ENCODE peak calls at places on chromosomes 1 and 21, in seven cellular contexts. T is mammary epithelial cell, M is endodermal cell, F is suprapubic skin, H is IMR-90, Y is pancreas, J is fibroblast of lung. R is an unnamed sample. For H3K4me1 and H3K27me3, the result is how much of the 10 kb centered on the place peaks cover.

GRCh38 chr1:6466023-6466422 is at the start of gene TNFRSF25:
- DNase-seq in T (no peak), M (peak), F (no peak), H (no peak), Y (no peak), J (no peak), R (no peak)

GRCh38 chr1:46218443-46218842 is 15.3 kb downstream of the LURAP1 start:
- DNase-seq in T (peak), M (no peak), F (no peak), H (no peak), Y (no peak), J (no peak), R (peak)

GRCh38 chr1:30535595-30536325 is 187.6 kb downstream of the MATN1 start:
- DNase-seq in T (no peak), M (peak), F (no peak), H (no peak), Y (no peak), J (no peak), R (no peak)

GRCh38 chr1:56811331-56811730 is 7.9 kb downstream of the FYB2 start:
- DNase-seq in T (peak), M (peak), F (no peak), H (no peak), Y (peak), J (no peak), R (no peak)

GRCh38 chr21:46442938-46443337 is 15.8 kb upstream of the DIP2A start:
- DNase-seq in T (no peak), M (no peak), F (peak), H (no peak), Y (no peak), J (no peak), R (no peak)

GRCh38 chr1:218494449-218494852 is 149.3 kb downstream of the TGFB2 start:
- DNase-seq in T (no peak), M (peak), F (no peak), H (no peak), Y (no peak), J (no peak), R (no peak)

GRCh38 chr1:159229486-159229885 is 24.8 kb downstream of the ACKR1 start:
- DNase-seq in T (no peak), M (peak), F (no peak), H (no peak), Y (no peak), J (no peak), R (no peak)

GRCh38 chr1:220815409-220815808 is 28.7 kb downstream of the MTARC1 start:
- DNase-seq in T (no peak), M (no peak), F (no peak), H (no peak), Y (no peak), J (no peak), R (no peak)

GRCh38 chr1:32953495-32953894 is 11.1 kb downstream of the RNF19B start:
- DNase-seq in T (peak), M (no peak), F (no peak), H (peak), Y (no peak), J (peak), R (peak)

GRCh38 chr1:193926956-193927355 is 740.5 kb upstream of the B3GALT2 start:
- DNase-seq in T (no peak), M (no peak), F (no peak), H (no peak), Y (no peak), J (no peak), R (no peak)

GRCh38 chr1:160429702-160430535 is 29.6 kb downstream of the VANGL2 start:
- DNase-seq in T (no peak), M (no peak), F (no peak), H (no peak), Y (no peak), J (no peak), R (no peak)

GRCh38 chr1:107936498-107937481 is 28.2 kb downstream of the VAV3 start:
- DNase-seq in T (peak), M (peak), F (peak), H (peak), Y (no peak), J (peak), R (peak)
- H3K4me1 ChIP-seq in T (under half), M (under half), F (under half), H (under half), Y (under half), J (under half), R (under half)

GRCh38 chr1:25647863-25648262 is 31.3 kb downstream of the MAN1C1 start:
- DNase-seq in T (no peak), M (no peak), F (no peak), H (no peak), Y (no peak), J (no peak), R (no peak)

GRCh38 chr1:25649505-25650218 is 33.1 kb downstream of the MAN1C1 start:
- DNase-seq in T (no peak), M (no peak), F (no peak), H (no peak), Y (no peak), J (no peak), R (no peak)

GRCh38 chr1:25650219-25650576 is 33.6 kb downstream of the MAN1C1 start:
- DNase-seq in T (no peak), M (no peak), F (no peak), H (no peak), Y (no peak), J (no peak), R (no peak)

GRCh38 chr1:25647106-25647505 is 30.5 kb downstream of the MAN1C1 start:
- DNase-seq in T (no peak), M (no peak), F (no peak), H (no peak), Y (no peak), J (no peak), R (no peak)

DNA sequence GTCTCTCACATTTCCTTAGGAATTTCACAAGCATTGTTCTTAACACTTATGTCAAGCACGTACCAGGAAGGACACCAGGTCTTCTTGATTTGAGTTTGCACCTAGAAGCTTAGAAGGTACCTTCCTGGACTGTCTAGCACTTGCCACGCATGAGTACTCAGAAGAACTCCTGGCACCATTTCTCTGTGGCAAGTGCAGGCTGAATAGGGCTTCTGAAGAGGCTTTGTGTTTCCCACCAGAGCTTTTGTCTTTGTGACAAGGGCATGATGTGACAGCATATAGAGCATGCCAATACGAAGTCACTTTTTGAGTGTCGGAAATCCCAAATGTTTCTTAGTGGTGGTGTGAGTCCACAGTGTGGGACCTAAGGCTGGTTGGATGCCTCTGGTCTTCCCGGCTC is 32.5 kb downstream of the MAN1C1 start:
- DNase-seq in T (no peak), M (no peak), F (no peak), H (no peak), Y (no peak), J (no peak), R (no peak)
- H3K27me3 ChIP-seq in T (under half), M (under half), F (under half), H (under half), Y (under half), J (under half), R (under half)

GRCh38 chr1:38059632-38060286 is 13.2 kb upstream of the POU3F1 start:
- DNase-seq in T (no peak), M (no peak), F (no peak), H (no peak), Y (no peak), J (no peak), R (no peak)

GRCh38 chr1:38060557-38060956 is 14.0 kb upstream of the POU3F1 start:
- DNase-seq in T (no peak), M (no peak), F (no peak), H (no peak), Y (no peak), J (no peak), R (no peak)

GRCh38 chr1:38061883-38062328 is 15.3 kb upstream of the POU3F1 start:
- DNase-seq in T (no peak), M (no peak), F (no peak), H (no peak), Y (no peak), J (no peak), R (no peak)

GRCh38 chr1:38062361-38063288 is 16.0 kb upstream of the POU3F1 start:
- DNase-seq in T (no peak), M (no peak), F (no peak), H (no peak), Y (no peak), J (no peak), R (no peak)

DNA sequence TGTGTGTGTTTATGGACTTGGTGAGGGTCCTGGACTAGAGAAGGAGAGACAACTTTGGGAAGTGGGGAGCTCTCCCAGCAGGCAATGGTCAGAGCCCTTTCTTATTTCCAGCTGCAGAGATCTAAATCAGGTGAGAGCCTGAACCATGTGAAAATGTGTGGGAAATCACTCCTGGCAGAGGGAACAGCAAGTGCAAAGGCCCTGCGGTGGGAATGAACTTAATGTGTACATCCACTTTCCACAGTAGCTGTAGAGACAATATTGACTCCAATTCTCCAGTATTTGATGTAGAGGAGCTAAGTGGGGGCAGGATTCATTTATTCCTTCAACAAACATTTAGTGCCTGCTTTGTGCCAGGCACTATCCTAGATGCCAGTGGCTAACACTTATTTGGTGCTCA is 14.7 kb upstream of the POU3F1 start:
- DNase-seq in T (no peak), M (no peak), F (no peak), H (no peak), Y (no peak), J (no peak), R (no peak)
- H3K27ac ChIP-seq in T (no peak), M (no peak), F (no peak), H (no peak), Y (no peak), J (no peak), R (no peak)

GRCh38 chr1:54328117-54328636 is 78.0 kb downstream of the SSBP3 start:
- DNase-seq in T (no peak), M (peak), F (no peak), H (peak), Y (no peak), J (no peak), R (no peak)

GRCh38 chr1:54331091-54331772 is 75.0 kb downstream of the SSBP3 start:
- DNase-seq in T (peak), M (no peak), F (no peak), H (peak), Y (no peak), J (peak), R (no peak)

GRCh38 chr1:54327386-54328116 is 78.6 kb downstream of the SSBP3 start:
- DNase-seq in T (no peak), M (no peak), F (no peak), H (peak), Y (no peak), J (no peak), R (no peak)

GRCh38 chr1:54331843-54332688 is 74.1 kb downstream of the SSBP3 start:
- DNase-seq in T (no peak), M (no peak), F (no peak), H (no peak), Y (peak), J (no peak), R (no peak)

DNA sequence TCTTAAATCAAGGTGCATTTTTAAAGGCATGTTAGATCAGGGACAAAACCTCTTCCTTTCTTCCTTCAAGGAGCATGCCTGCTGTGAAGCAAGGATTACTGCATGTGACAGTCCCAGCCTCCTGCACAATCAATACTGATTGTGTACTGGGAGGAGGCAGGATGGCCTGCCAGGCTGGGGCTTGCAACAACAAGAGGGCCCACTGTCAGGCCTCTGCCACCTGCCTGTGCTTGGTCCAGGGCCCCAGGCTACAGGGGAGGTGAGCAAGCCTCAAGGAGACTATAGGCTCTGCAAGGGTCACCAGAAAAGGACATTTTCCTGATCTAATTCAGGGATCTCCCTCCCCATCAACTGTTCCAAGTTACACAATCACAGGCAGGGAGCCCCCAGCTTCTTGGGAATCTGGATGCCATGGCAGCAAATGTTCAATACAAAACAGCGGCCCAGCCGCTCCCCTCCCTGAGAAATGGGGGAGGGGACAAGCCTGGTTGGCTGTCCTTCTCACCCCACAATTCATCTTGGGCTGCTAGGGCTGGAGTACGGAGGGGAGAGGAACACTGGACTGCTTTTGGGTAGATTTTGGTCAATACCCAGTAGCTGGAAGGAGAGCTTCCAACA is 76.7 kb downstream of the SSBP3 start:
- DNase-seq in T (no peak), M (peak), F (no peak), H (no peak), Y (no peak), J (no peak), R (no peak)
- H3K4me1 ChIP-seq in T (under half), M (half or more), F (half or more), H (half or more), Y (under half), J (under half), R (under half)

GRCh38 chr1:178352790-178353416 is 143.9 kb downstream of the CLEC20A start:
- DNase-seq in T (no peak), M (peak), F (no peak), H (no peak), Y (no peak), J (no peak), R (no peak)

GRCh38 chr1:178353524-178353923 is 143.2 kb downstream of the CLEC20A start:
- DNase-seq in T (no peak), M (no peak), F (no peak), H (no peak), Y (no peak), J (no peak), R (no peak)

GRCh38 chr1:178360421-178360820 is 136.3 kb downstream of the CLEC20A start:
- DNase-seq in T (peak), M (no peak), F (no peak), H (no peak), Y (no peak), J (no peak), R (no peak)

GRCh38 chr1:178356299-178356698 is 140.5 kb downstream of the CLEC20A start:
- DNase-seq in T (no peak), M (no peak), F (no peak), H (no peak), Y (no peak), J (no peak), R (no peak)

DNA sequence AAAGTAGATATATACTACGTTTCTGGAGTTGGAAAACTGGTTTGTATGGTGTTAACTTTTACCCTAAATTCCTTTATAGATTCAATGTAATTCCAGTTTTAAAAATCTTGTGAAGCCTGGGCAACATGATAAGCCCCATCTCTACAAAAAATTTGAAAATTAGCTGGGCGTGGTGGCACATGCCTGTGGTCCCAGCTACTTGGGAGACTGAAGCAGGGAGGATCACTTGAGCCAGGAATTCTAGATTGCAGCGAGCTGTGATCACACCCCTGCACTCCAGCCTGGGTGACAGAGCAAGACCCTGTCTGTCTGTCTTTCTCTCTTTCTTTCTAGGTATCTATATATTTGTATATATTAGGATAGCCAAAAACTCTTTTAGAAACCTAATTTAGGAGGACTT is 141.9 kb downstream of the CLEC20A start:
- DNase-seq in T (no peak), M (no peak), F (no peak), H (no peak), Y (no peak), J (peak), R (no peak)
- H3K27me3 ChIP-seq in T (under half), M (under half), F (under half), H (under half), Y (under half), J (under half), R (under half)

R was measured in foreskin keratinocyte.